ENCODE peak calls at places on chromosomes 16 and 17, in four cellular contexts. J, T, Q and M are unnamed samples.

GRCh38 chr16:1157639-1158455 is 4.9 kb downstream of the CACNA1H start:
- DNase-seq in J (no peak), T (no peak), Q (no peak), M (no peak)

GRCh38 chr16:10938321-10938720 is 3.9 kb downstream of the DEXI start:
- DNase-seq in J (no peak), T (no peak), Q (no peak), M (no peak)

GRCh38 chr16:67883872-67884261 is 818 bp upstream of the NRN1L start:
- DNase-seq in J (no peak), T (peak), Q (no peak), M (peak)

GRCh38 chr17:46877466-46877865 is 26.1 kb downstream of the WNT9B start:
- DNase-seq in J (no peak), T (no peak), Q (no peak), M (no peak)

GRCh38 chr16:57647136-57647875 is 18.9 kb downstream of the ADGRG1 start:
- DNase-seq in J (no peak), T (no peak), Q (no peak), M (no peak)

GRCh38 chr17:78112508-78113471 is 15.8 kb downstream of the TMC6 start:
- DNase-seq in J (no peak), T (peak), Q (no peak), M (peak)

GRCh38 chr17:75693500-75694481 is 26.7 kb downstream of the SAP30BP start:
- DNase-seq in J (no peak), T (peak), Q (no peak), M (peak)

GRCh38 chr17:40680998-40681397 is 16.0 kb upstream of the KRT222 start:
- DNase-seq in J (no peak), T (no peak), Q (no peak), M (no peak)

GRCh38 chr17:80826955-80827645 is 164.5 kb upstream of the CHMP6 start:
- DNase-seq in J (peak), T (no peak), Q (peak), M (peak)

GRCh38 chr17:7556627-7557026 is 1.9 kb upstream of the TNFSF13 start:
- DNase-seq in J (no peak), T (no peak), Q (no peak), M (no peak)

GRCh38 chr17:48569676-48570324 is 8.3 kb downstream of the HOXB4 start:
- DNase-seq in J (no peak), T (no peak), Q (no peak), M (no peak)

GRCh38 chr17:77188084-77189066 is 47.6 kb downstream of the SEC14L1 start:
- DNase-seq in J (no peak), T (no peak), Q (no peak), M (no peak)

GRCh38 chr16:68013440-68013839 is 2.3 kb downstream of the DPEP2NB start:
- DNase-seq in J (no peak), T (no peak), Q (no peak), M (no peak)

GRCh38 chr17:50853781-50854180 is 12.4 kb downstream of the TOB1 start:
- DNase-seq in J (no peak), T (no peak), Q (no peak), M (no peak)

GRCh38 chr17:31724026-31724425 is 135.0 kb downstream of the COPRS start:
- DNase-seq in J (no peak), T (no peak), Q (no peak), M (no peak)

GRCh38 chr17:46772879-46773620 is 45.4 kb downstream of the WNT3 start:
- DNase-seq in J (no peak), T (peak), Q (no peak), M (no peak)

GRCh38 chr17:61335845-61336655 is 63.6 kb upstream of the TBX2 start:
- DNase-seq in J (no peak), T (no peak), Q (no peak), M (no peak)

GRCh38 chr17:60305141-60305540 is 86.8 kb downstream of the USP32 start:
- DNase-seq in J (no peak), T (no peak), Q (no peak), M (no peak)

DNA sequence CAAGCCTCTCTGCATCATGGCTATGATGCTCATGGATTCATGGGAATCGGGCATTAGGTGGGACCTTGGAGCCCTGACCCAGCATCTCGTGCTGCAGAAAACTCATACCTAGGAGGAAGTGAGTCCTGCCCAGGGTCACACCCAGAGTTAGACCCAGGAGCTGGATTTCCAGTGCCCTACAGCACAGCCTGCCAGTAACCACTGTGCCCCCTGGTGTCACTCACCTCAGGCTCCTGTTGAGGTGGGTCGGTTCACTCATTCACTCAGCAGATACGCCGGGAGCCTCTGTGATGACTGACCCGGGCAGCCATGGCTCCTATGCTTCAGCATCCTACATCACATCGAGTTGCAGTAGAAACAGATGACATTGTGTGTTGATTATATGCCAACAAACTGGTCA is 143.4 kb downstream of the MSI2 start:
- DNase-seq in J (no peak), T (no peak), Q (no peak), M (no peak)
- TF ChIP-seq CTCF in J (no peak), T (no peak), Q (no peak), M (peak)

GRCh38 chr16:9545500-9546437 is 454.3 kb downstream of the HAPSTR1 start:
- DNase-seq in J (no peak), T (no peak), Q (no peak), M (no peak)
- TF ChIP-seq CTCF in J (no peak), T (no peak), Q (no peak), M (no peak)

GRCh38 chr16:19560078-19560477 is 4.6 kb downstream of the VPS35L start:
- DNase-seq in J (no peak), T (no peak), Q (no peak), M (no peak)

GRCh38 chr16:19559242-19559910 is 3.9 kb downstream of the VPS35L start:
- DNase-seq in J (peak), T (no peak), Q (no peak), M (peak)

GRCh38 chr16:19555186-19555937 is at the start of gene VPS35L:
- DNase-seq in J (peak), T (peak), Q (peak), M (peak)

DNA sequence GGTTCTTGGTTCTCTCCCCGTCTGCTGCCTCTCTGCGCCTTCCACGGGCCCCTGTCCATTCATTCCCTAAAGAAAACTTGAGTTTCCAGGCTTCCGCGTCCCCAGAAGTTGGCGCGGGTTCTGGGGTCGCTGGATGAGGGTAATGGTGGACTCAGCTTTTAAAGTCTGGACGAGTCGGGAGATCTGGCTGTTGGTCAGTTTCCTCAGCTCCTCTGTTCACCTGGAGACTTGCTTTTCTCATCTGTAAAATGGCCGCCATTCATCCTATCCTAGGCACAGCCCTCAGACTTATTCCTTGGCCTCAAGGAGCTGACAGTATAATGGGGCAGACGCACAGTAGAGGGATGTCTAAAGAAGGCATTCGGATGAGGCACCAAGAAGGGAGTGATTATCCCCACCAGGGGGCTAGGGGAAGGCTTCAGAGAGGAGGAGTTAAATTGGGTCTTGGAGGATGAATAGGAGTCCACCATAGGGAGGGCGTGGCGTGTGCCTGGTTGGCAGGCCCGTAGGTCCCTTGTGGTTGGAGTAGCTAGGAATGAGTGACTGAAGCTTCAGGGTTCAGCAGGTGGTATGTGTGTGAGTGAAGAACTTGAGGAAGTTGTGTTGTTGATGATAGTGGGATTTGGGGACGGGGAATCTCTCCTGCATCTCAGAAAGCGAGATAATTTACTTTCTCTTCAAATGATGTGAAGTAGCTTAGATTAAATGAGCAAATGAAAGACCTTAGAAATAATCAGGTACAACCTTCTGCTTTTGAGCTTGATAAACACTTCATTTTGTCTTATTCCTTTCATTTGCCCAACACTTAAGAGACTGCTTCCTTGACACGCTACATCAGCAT is 655 bp downstream of the VPS35L start:
- DNase-seq in J (no peak), T (peak), Q (no peak), M (peak)
- TF ChIP-seq CTCF in J (no peak), T (no peak), Q (no peak), M (peak)

GRCh38 chr16:83392743-83393142 is 415.0 kb upstream of the HSBP1 start:
- DNase-seq in J (no peak), T (no peak), Q (no peak), M (no peak)

GRCh38 chr16:83389751-83390150 is 418.0 kb upstream of the HSBP1 start:
- DNase-seq in J (no peak), T (no peak), Q (no peak), M (no peak)

GRCh38 chr16:83397601-83398000 is 410.2 kb upstream of the HSBP1 start:
- DNase-seq in J (no peak), T (no peak), Q (no peak), M (no peak)

GRCh38 chr16:83390759-83391158 is 417.0 kb upstream of the HSBP1 start:
- DNase-seq in J (no peak), T (no peak), Q (no peak), M (no peak)

GRCh38 chr16:83393196-83393981 is 414.4 kb upstream of the HSBP1 start:
- DNase-seq in J (no peak), T (no peak), Q (peak), M (no peak)
- TF ChIP-seq CTCF in J (no peak), T (no peak), Q (no peak), M (no peak)

DNA sequence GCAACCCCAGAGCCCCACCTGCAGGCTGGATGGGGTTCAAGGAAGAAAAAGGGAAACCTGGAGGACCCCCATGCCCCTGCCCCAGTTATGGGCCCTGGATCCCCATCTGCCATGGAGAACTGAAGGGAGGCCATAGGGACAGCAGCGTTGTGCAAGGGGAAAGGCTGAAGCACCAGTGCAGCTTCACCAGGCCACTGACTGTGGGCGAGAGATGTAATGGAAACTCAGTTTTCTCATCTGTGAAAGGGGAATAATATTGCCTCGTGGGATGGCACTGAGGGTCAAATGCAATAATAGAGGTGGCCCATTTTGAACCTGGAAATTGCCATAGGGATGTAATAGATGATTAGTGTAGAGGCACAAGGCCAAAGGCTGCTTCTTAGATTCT is 9.9 kb upstream of the TSPOAP1 start:
- DNase-seq in J (no peak), T (no peak), Q (no peak), M (no peak)
- TF ChIP-seq CTCF in J (no peak), T (no peak), Q (no peak), M (no peak)

DNA sequence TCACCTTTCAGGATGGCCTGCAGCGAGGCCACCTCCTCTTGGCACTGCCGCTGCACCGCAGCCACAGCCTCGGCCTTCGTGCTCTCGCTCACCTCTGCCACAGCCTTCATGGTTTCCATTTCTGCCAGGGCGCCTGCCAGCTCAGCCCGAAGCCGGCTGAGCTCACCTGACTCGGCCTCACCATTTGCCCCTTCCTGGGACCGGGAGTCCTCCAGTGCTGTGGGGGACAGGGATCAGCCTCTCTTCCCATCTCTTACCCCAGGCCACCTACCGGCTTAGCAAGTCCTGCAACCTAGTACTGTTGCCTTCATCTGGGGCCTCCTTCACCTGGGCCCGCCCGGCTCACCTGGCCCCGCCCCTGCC is 658 bp downstream of the RABEP2 start:
- DNase-seq in J (no peak), T (no peak), Q (no peak), M (no peak)
- TF ChIP-seq CTCF in J (no peak), T (no peak), Q (no peak), M (no peak)

GRCh38 chr17:794876-795275 is 12.7 kb downstream of the MRM3 start:
- DNase-seq in J (peak), T (peak), Q (peak), M (peak)

GRCh38 chr17:795276-795675 is 13.1 kb downstream of the MRM3 start:
- DNase-seq in J (no peak), T (no peak), Q (no peak), M (no peak)

GRCh38 chr17:789160-789840 is 7.1 kb downstream of the MRM3 start:
- DNase-seq in J (no peak), T (no peak), Q (no peak), M (no peak)

GRCh38 chr17:791807-792206 is 9.7 kb downstream of the MRM3 start:
- DNase-seq in J (no peak), T (no peak), Q (no peak), M (no peak)

DNA sequence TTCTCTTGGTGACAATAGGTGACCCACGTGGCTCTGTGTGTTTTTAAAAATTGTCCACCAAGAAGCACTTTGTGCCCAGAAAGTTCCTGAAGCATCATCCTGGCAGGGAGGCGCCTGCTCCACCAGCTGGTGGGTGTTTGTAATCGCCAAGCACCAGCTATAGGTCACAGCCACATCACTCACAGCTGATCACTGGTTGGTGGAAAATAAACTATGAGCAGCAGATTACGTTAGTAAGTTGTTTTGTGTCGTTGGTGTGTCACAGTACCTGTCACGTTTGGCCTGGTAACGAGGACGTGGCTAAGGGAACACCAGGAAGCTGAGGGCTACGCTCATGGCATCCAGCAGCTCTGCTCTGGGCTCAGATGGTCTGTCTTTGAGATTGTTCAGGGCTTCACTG is 10.1 kb downstream of the MRM3 start:
- DNase-seq in J (no peak), T (no peak), Q (no peak), M (no peak)
- TF ChIP-seq CTCF in J (no peak), T (no peak), Q (no peak), M (no peak)

GRCh38 chr16:12271006-12271405 is 294.5 kb downstream of the SNX29 start:
- DNase-seq in J (no peak), T (peak), Q (no peak), M (peak)
- TF ChIP-seq CTCF in J (peak), T (no peak), Q (no peak), M (peak)

DNA sequence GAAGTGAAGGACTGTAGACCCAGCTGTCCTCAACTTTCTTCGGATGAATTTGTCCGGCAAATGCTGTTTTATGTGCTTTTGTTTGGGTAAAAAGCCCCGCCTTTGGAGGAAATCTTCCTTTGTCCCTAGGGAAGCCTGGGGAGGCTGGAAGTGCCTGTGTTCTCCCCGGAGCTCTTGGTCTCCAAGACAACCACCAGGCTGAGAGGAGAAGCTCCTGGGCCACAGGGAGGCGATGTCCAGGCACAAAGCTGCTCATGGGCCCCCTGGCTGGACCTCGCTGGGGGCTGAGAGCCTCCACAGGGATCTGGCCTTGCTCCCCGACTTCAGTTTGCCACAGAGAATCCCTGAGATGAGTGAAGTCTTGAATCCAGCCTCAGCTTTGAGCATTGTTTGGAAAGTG is 293.1 kb upstream of the N4BP1 start:
- DNase-seq in J (no peak), T (peak), Q (no peak), M (no peak)
- TF ChIP-seq CTCF in J (no peak), T (no peak), Q (no peak), M (no peak)